ENCODE peak calls at places on chromosomes 1 and 21, in nine cellular contexts. M, E, S, B, U, I, D, Z and P are unnamed samples.

GRCh38 chr1:113396585-113396984 is 6.3 kb downstream of the MAGI3 start:
- DNase-seq in U (no peak), E (no peak), I (peak), S (no peak), Z (no peak), D (no peak), B (peak), M (no peak), P (no peak)

GRCh38 chr1:218939095-218939494 is 234.6 kb upstream of the LYPLAL1 start:
- DNase-seq in Z (no peak), M (no peak), U (no peak), D (no peak), B (no peak), I (no peak), S (no peak), E (no peak), P (no peak)

GRCh38 chr1:205250699-205251098 is 23.0 kb downstream of the TMCC2 start:
- DNase-seq in Z (no peak), I (no peak), U (peak), D (no peak), M (no peak), S (no peak), E (no peak), B (no peak), P (no peak)

GRCh38 chr1:30111431-30111830 is 612.0 kb downstream of the MATN1 start:
- DNase-seq in E (peak), B (peak), M (peak), D (no peak), S (peak), Z (peak), U (no peak), I (peak), P (peak)

GRCh38 chr1:26096471-26096870 is 15.2 kb upstream of the PDIK1L start:
- DNase-seq in S (no peak), Z (no peak), I (no peak), U (no peak), E (no peak), D (no peak), B (no peak), M (no peak), P (no peak)

GRCh38 chr21:38839683-38840286 is 34.1 kb downstream of the ETS2 start:
- DNase-seq in M (no peak), I (no peak), B (peak), D (no peak), Z (no peak), S (no peak), U (no peak), E (no peak), P (no peak)

GRCh38 chr1:63004868-63005267 is 220.9 kb downstream of the ATG4C start:
- DNase-seq in U (no peak), S (no peak), M (no peak), I (peak), B (no peak), Z (no peak), E (no peak), D (no peak), P (no peak)

GRCh38 chr1:182614796-182615451 is 10.7 kb upstream of the RGS16 start:
- DNase-seq in U (peak), M (peak), D (peak), Z (peak), S (peak), I (peak), B (peak), E (peak), P (peak)

GRCh38 chr1:161921990-161922389 is 101.7 kb downstream of the OLFML2B start:
- DNase-seq in M (no peak), D (no peak), B (peak), E (no peak), U (no peak), I (no peak), Z (no peak), S (no peak), P (no peak)

GRCh38 chr1:112722601-112723510 is 7.7 kb upstream of the PPM1J start:
- DNase-seq in D (no peak), U (no peak), I (no peak), M (peak), E (no peak), S (no peak), Z (peak), B (peak), P (no peak)

GRCh38 chr1:198220428-198220827 is 63.6 kb downstream of the NEK7 start:
- DNase-seq in M (no peak), I (peak), B (peak), Z (no peak), E (no peak), D (no peak), U (no peak), S (no peak), P (no peak)

GRCh38 chr1:24085546-24085945 is 26.4 kb downstream of the MYOM3 start:
- DNase-seq in U (no peak), I (no peak), Z (no peak), M (no peak), D (no peak), S (no peak), B (peak), E (no peak), P (no peak)

DNA sequence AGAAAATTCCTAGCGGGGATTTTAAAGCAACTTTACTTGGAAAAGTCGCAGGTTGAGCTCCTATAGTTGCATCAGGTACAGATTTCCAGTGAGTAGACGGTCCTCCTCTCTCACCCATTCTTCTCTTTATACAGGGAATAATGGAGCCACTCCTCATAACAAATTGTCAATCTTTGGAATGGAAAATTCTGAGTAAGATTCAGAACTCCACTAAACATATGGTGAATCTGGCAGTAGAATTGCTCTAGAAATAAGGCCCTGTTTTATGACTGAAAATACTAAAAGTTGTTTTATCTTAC is 1.5 kb downstream of the NTNG1 start:
- DNase-seq in I (no peak), B (no peak), M (no peak), E (no peak), D (no peak), S (no peak), Z (no peak), U (no peak), P (no peak)
- TF ChIP-seq CTCF in I (no peak), B (peak), M (no peak), E (no peak), D (no peak), S (no peak), Z (peak), U (no peak), P (no peak)

GRCh38 chr1:237045278-237046016 is 3.5 kb downstream of the RYR2 start:
- DNase-seq in E (no peak), I (peak), D (no peak), S (no peak), B (no peak), M (no peak), U (no peak), Z (no peak), P (no peak)
- TF ChIP-seq CTCF in E (no peak), I (no peak), D (no peak), S (no peak), B (no peak), M (no peak), U (no peak), Z (no peak), P (no peak)

DNA sequence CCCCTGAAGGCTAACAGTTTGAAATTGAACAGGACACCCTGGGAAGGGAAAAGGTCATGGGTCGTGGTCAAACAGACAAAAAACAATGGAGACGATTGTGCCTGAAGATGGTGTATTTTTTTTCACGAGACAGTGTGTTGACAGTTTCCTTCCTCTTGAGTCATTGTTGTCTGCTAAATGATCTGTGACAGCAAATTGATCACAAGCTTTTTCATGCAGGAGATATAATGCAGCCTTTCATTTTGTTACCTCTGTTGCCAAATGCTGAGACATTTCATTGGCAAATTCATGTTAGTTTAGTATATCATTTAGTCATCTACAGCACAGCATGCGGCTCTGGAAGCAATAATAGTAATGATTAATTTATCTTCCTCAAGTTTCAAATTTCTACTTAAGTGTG is 27.7 kb downstream of the UBE2U start:
- DNase-seq in E (no peak), I (no peak), U (no peak), M (no peak), S (no peak), Z (no peak), D (no peak), B (no peak), P (no peak)
- TF ChIP-seq CTCF in E (no peak), I (no peak), U (no peak), M (no peak), S (no peak), Z (no peak), D (no peak), B (no peak), P (no peak)

GRCh38 chr1:61184035-61184713 is 101.8 kb downstream of the NFIA start:
- DNase-seq in B (peak), Z (no peak), I (peak), S (peak), E (peak), M (peak), U (peak), D (no peak), P (peak)

GRCh38 chr1:61184714-61185106 is 102.3 kb downstream of the NFIA start:
- DNase-seq in Z (no peak), I (no peak), B (no peak), E (no peak), M (no peak), U (no peak), D (no peak), S (no peak), P (no peak)

GRCh38 chr1:61181016-61181560 is 98.7 kb downstream of the NFIA start:
- DNase-seq in M (no peak), S (no peak), Z (no peak), B (no peak), U (no peak), I (no peak), D (no peak), E (no peak), P (no peak)

GRCh38 chr1:61183471-61184034 is 101.2 kb downstream of the NFIA start:
- DNase-seq in Z (no peak), I (no peak), B (no peak), U (no peak), M (no peak), E (peak), S (peak), D (no peak), P (no peak)

DNA sequence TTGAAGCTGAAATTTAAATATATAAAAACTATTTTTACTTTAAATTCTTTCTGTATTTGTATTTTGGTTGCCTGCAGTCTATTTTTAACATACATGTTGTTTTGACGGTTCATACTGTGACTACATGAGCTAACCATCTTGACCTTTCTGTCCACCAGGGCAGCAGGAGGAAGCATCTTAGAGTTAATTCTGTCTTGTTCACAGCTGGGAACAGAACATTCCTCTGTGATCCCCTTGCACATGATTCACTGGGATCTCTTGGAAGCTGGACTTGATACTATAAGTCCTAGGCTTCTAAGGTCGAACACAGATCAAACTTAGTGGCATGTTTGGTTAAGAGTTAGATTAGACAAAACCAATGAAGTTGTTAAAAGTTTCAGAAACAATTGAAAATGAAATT is 99.7 kb downstream of the NFIA start:
- DNase-seq in S (no peak), B (peak), M (no peak), E (no peak), D (no peak), U (no peak), I (no peak), Z (no peak), P (no peak)
- TF ChIP-seq CTCF in S (no peak), B (no peak), M (no peak), E (no peak), D (no peak), U (no peak), I (no peak), Z (no peak), P (no peak)

DNA sequence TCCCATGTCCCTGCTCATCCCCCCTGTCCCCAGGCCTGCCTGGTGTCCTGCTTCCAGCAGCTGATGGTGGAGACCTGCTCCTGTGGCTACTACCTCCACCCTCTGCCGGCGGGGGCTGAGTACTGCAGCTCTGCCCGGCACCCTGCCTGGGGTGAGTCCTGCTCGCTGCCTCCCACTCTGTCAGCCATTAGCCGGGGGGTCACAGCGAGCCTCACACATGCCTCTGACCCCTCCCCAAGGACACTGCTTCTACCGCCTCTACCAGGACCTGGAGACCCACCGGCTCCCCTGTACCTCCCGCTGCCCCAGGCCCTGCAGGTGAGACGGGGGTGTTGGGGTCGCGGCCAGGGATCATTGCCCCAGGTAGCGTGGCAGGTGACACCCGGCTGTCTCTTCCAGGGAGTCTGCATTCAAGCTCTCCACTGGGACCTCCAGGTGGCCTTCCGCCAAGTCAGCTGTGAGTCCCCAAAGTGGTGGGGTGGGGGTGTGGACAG is 10.0 kb downstream of the SCNN1D start:
- DNase-seq in E (peak), M (no peak), B (peak), U (peak), S (peak), Z (peak), D (peak), I (peak), P (peak)
- TF ChIP-seq CTCF in E (peak), M (peak), B (peak), U (peak), S (no peak), Z (peak), D (peak), I (peak), P (peak)

GRCh38 chr21:46458315-46459023 is at the start of gene DIP2A:
- DNase-seq in E (peak), S (peak), M (peak), Z (peak), I (peak), D (peak), B (peak), U (peak), P (peak)
- TF ChIP-seq CTCF in E (no peak), S (no peak), M (no peak), Z (no peak), I (no peak), D (no peak), B (no peak), U (no peak), P (no peak)

GRCh38 chr21:41589131-41589530 is 81.2 kb upstream of the TMPRSS2 start:
- DNase-seq in M (no peak), I (no peak), S (no peak), Z (no peak), E (no peak), U (no peak), B (no peak), D (no peak), P (no peak)
- TF ChIP-seq CTCF in M (no peak), I (no peak), S (no peak), Z (no peak), E (no peak), U (no peak), B (peak), D (no peak), P (no peak)